ENCODE peak calls at places on chromosomes 12 and 14, in four cellular contexts. K, M, T and Z are unnamed samples.

GRCh38 chr14:43418314-43418713 is 1088.8 kb downstream of the FSCB start:
- DNase-seq in K (no peak), T (no peak), M (no peak), Z (no peak)

GRCh38 chr14:31927348-31927826 is 149.7 kb upstream of the ARHGAP5 start:
- DNase-seq in K (peak; percentile 84), M (no peak), T (peak; percentile 20), Z (no peak)

GRCh38 chr12:84793558-84794367 is 118.8 kb downstream of the SLC6A15 start:
- DNase-seq in K (no peak), T (no peak), M (no peak), Z (no peak)

GRCh38 chr14:42112108-42112507 is 505.4 kb downstream of the LRFN5 start:
- DNase-seq in M (no peak), T (no peak), K (no peak), Z (no peak)

GRCh38 chr14:55892906-55893305 is 225.3 kb upstream of the PELI2 start:
- DNase-seq in T (no peak), K (no peak), M (no peak), Z (no peak)

GRCh38 chr14:51185754-51186153 is 54.3 kb upstream of the TMX1 start:
- DNase-seq in K (no peak), M (no peak), T (no peak), Z (no peak)

GRCh38 chr12:108613548-108613947 is 15.7 kb upstream of the TMEM119 start:
- DNase-seq in M (no peak), T (no peak), K (peak; percentile 61), Z (peak; percentile 26)

GRCh38 chr12:64236549-64236948 is 14.5 kb upstream of the KICS2 start:
- DNase-seq in T (no peak), M (no peak), K (peak; percentile 29), Z (no peak)

GRCh38 chr12:13811061-13811460 is 170.3 kb downstream of the GRIN2B start:
- DNase-seq in M (no peak), K (no peak), T (no peak), Z (no peak)

GRCh38 chr14:57870686-57871457 is 5.0 kb upstream of the SLC35F4 start:
- DNase-seq in M (no peak), T (no peak), K (no peak), Z (no peak)

GRCh38 chr12:47885012-47885501 is 19.7 kb downstream of the VDR start:
- DNase-seq in M (no peak), T (no peak), K (no peak), Z (no peak)

GRCh38 chr12:5715076-5715475 is 230.0 kb downstream of the ANO2 start:
- DNase-seq in T (no peak), K (no peak), M (no peak), Z (no peak)

GRCh38 chr14:51581017-51581881 is 70.5 kb upstream of the FRMD6 start:
- DNase-seq in M (no peak), K (peak; percentile 55), T (no peak), Z (peak; percentile 54)

GRCh38 chr14:95026851-95027463 is 130.4 kb downstream of the DICER1 start:
- DNase-seq in K (no peak), T (no peak), M (no peak), Z (no peak)

GRCh38 chr14:91424813-91425719 is 7.4 kb upstream of the CCDC88C start:
- DNase-seq in M (no peak), K (no peak), T (no peak), Z (no peak)